ENCODE peak calls at places on chromosomes 7 and 10, in six cellular contexts. S is GM12892, J is HepG2, G is GM12878, B is H1, Q is K562. M is an unnamed sample.

GRCh38 chr10:99450624-99451498 is 20.4 kb upstream of the GOT1 start:
- DNase-seq in S (no peak), J (peak), G (no peak), B (no peak), Q (no peak), M (no peak)

GRCh38 chr7:4612939-4613841 is 68.9 kb upstream of the FOXK1 start:
- DNase-seq in S (no peak), J (no peak), G (no peak), B (peak), Q (peak), M (no peak)

GRCh38 chr10:59360605-59361515 is 1.5 kb downstream of the FAM13C start:
- DNase-seq in S (no peak), J (no peak), G (no peak), B (no peak), Q (no peak), M (no peak)

GRCh38 chr10:103986360-103986759 is 19.4 kb downstream of the SLK start:
- DNase-seq in S (no peak), J (no peak), G (no peak), B (no peak), Q (no peak), M (no peak)

GRCh38 chr7:84948632-84949031 is 238.2 kb downstream of the SEMA3D start:
- DNase-seq in S (no peak), J (no peak), G (no peak), B (no peak), Q (no peak), M (no peak)

GRCh38 chr10:131015271-131015670 is 296.2 kb downstream of the TCERG1L start:
- DNase-seq in S (no peak), J (no peak), G (no peak), B (no peak), Q (no peak), M (no peak)

GRCh38 chr7:36165059-36165458 is 12.0 kb downstream of the EEPD1 start:
- DNase-seq in S (no peak), J (peak), G (no peak), B (no peak), Q (no peak), M (no peak)

GRCh38 chr10:52864459-52865106 is 92.0 kb upstream of the MBL2 start:
- DNase-seq in S (no peak), J (peak), G (no peak), B (no peak), Q (no peak), M (no peak)

GRCh38 chr7:2299131-2299829 is 15.0 kb downstream of the SNX8 start:
- DNase-seq in S (no peak), J (no peak), G (peak), B (no peak), Q (no peak), M (no peak)

DNA sequence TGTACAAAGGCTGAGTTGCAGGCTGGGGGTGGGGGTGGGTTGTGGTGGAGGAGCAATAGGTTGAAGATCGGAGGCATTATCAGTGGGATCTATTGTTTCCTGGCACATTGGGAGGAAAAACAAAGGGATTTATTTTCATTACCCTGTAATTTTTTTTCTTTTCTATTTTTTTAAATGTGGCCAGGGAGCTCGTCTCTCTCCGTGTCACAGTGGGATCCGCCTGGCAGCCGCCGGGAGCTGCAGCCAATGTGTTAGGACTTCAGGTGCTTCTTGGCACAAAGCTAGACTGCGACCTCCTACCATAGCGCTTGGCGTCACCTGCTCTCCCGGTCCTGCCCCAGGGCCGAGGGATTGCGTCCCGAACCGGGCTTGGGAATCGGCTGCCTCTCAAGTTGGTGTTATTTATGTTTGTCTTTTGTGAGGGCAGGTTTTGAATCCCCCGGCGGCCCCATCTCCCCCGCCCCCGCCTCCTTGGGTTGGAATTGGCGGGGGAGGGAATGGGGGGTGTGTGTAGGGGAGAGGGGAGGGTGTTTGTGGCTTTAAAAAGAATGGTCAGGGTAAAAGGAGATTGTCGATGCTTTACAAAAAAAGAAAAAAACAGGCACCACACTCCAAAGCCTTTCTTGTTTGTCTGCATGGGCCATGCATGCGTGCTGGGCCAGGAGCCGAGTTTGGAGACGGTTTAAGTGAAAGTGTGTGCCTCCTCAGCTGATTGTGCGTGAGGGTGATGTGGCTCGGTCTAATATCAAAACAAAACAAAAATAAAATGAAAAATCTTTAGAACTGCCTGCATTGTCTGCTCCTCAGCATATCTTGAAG is 1.0 kb downstream of the PPP1R9A start:
- DNase-seq in S (no peak), J (peak), G (no peak), B (peak), Q (no peak), M (peak)
- TF ChIP-seq POLR2A in S (no peak), J (peak), G (no peak), B (peak), Q (no peak), M (no peak)

DNA sequence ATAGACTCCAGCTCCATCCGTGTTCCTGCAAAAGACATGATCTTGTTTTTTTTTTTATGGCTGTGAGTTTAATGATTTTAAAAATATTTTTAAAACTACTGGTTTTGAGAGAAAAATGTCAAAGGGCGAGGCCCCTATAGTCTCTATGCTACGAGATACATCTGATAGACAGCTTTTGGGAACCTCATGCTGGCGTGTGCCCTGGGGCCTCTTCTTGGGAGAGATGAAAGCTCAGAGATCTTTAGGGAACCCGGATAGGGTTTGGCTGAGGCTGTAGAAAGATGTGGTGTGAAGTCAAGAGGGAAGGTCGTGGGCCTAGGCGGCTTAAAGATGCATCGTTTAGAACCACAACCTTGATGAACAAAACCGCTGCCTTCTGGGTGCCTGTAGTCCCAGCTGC is 70.2 kb downstream of the PDIA4 start:
- DNase-seq in S (no peak), J (no peak), G (no peak), B (no peak), Q (no peak), M (no peak)
- TF ChIP-seq TAF1 in S (no peak), J (no peak), G (no peak), B (no peak), Q (no peak), M (no peak)

DNA sequence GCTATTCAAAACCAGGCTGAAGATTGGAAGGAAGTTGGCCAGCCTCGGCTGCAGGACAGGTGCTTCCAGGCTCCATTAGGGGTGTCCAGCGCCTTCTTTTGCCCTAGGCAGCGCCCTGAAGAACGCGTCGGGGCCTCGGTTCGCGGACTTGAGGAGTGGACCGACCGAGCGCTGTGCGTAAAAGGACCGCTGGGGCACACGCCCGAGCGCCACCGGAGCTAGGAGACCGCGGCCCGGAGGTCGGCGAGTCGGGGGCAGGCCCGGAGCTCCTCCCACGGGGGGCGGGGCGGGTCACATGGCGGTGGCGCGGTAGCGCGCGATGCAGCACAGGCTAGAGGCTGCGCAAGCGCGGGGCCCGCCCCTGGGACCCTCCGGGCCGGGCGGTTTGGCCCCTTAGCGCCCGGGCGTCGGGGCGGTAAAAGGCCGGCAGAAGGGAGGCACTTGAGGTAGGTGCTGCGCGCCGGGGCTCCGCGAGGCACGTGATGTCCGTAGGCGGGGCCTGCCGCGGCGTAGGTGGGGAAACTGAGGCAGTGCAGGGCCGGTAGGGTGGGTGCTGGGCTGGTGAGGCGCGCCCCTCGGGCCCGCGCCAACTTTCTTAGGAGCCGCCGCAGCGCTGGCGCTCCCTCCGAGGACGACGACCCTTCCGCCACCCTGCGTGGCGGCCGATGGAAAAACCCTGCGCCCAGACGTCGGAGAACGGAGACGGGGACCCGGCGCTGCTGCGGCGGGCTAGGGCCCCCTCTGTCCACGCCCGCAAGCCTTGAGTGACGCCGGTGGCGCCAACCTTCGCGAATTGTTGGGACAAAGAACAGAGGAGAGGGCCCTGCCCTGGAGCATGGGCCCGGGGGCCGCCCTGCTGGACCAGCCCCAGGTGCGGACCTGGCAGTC is at the start of gene PRXL2A:
- DNase-seq in S (peak), J (peak), G (no peak), B (peak), Q (peak), M (peak)
- TF ChIP-seq POLR2AphosphoS5 in S (no peak), J (peak), G (no peak), B (no peak), Q (no peak), M (no peak)

DNA sequence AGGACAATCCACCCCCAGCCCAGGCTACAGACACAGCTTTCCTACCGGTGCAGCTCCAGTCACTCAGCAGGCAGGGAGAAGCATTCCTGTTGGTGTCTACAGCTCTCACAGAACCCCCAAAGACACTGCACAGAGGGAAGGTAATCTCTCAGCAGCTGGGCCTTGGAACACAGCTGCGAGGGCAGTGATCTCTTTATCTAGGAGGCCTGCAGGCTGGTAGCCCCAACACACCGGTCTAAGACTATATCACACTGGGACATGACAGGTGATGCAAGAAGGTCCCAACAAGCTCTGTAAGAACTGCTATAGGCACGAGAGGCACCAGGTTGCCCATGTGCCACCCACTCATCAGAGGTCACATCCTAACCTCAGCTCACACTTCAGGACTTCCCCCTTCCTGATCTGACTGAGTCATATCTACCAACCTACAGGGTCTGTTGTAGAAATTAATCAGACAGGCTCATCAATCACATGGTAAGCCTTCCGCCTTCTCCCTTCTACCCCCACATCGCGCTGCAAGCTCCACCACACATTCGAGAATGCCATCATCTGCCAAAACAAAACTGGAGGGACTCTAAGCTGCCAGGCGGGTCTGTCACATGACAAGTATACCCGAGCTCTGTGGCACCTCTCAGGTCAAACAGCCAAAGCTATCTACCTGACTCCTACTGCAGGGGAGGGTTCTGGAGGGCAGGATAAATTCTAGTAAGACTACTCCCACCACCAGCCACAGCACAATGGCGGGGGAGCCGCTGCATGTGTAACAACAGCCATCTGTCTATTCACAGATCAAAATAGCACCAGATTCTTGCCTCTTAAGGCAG is 26.1 kb downstream of the FAM53B start:
- DNase-seq in S (no peak), J (no peak), G (peak), B (no peak), Q (peak), M (peak)
- TF ChIP-seq POLR2A in S (no peak), J (no peak), G (no peak), B (no peak), Q (no peak), M (no peak)

GRCh38 chr7:6691609-6692106 is 15.1 kb downstream of the ZNF12 start:
- DNase-seq in S (no peak), J (no peak), G (no peak), B (no peak), Q (no peak), M (no peak)
- TF ChIP-seq TAF1 in S (no peak), J (no peak), G (no peak), B (no peak), Q (no peak), M (no peak)

DNA sequence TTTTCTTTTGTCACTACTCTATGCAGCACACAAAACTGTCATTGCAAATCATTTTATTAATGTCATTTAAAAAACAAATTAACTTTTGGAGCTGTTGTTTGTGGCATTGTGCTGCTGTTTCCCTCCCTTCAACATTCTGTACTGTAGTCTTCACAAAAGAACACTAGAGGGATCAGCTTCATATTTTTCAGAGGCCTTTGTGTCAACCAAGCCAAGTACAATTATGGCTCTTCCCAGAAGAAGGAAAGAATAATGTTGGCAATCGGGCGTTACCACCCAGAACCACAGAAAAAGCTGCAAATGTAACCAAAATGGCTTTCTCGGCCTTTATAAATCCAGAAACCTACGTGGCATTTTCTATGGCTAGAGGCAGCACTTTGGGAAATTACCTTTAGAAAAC is 98.9 kb upstream of the COL1A2 start:
- DNase-seq in S (no peak), J (peak), G (no peak), B (no peak), Q (no peak), M (no peak)
- TF ChIP-seq POLR2AphosphoS5 in S (no peak), J (no peak), G (no peak), B (no peak), Q (no peak), M (no peak)

DNA sequence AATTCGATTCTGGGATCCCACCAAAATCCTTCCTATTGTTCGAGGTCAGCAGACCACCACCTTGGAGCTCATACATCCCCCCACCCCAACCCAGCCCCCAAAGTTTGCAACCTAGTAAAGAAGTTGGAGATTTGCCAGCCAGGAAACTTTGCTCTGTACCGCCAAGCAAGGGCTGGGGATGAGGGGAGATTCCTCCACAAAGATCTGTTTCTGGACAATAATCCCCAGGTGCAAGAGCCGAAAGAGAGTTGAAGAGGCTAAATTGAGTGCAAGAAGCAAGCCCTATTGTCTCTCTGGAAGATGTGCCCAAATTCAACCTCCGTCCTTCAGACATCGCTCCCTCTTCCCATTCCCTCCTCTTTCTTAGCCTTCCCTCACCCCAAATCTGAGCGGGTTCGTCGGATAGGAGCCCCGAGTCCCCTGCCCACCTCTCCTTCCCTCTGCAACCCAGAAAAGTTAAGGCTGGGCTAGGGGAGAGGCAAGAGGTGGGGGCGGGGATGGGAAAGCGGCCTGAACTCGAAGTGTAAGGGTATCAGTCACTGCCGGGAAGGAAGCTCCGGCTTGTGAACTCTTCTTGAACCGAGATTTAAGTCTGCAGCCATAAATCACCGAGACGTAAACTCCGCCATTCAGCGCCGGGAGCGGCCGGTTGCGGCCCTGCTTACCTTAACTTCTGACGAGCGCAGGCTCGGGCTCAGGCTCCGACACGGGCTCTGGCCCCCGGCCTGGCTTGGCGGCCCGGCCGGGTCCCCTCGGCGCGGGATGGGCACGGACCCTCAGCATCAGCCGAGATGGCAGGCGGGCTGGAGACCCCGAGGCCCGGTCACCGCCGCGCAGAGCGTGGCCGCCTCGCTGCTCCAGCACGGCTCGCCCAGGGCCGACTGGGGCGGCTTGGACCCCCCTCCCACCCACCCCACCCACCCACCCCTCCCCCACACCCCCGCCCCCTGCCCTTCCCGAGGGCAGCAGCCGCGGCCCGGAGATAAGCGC is 10.8 kb upstream of the HOXA2 start:
- DNase-seq in S (no peak), J (no peak), G (no peak), B (peak), Q (peak), M (no peak)
- TF ChIP-seq POLR2A in S (no peak), J (no peak), G (no peak), B (no peak), Q (no peak), M (no peak)

DNA sequence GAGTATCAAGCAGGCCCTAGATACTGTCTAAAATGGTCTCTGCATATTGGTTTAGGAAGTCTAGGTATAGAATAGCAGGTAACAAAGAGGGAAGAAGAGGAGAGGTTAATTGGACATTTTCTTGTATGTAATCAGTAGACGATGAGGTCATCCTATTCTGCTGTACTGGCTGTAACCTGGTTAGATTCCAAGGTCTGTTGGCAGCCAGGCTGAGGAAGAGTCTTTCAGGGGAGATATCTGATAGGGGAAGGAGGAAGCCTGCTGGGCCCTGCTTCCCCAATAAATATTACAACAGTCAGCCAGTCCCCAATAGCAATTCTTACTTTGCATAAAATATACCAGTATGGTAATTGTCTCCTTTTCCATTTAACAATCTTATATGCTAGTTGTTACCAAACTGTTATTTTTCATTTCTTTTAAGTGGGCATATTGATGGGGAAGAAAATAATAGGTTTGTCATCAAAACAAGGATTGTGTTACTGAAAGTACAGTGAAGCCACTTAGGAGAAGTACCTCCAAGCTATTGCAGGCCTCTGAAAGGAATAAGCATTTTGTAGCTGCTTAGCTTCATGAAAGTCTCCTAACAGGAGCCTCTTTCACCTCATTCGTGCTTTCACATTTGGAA is 186.4 kb downstream of the LRRC4 start:
- DNase-seq in S (no peak), J (no peak), G (no peak), B (no peak), Q (peak), M (no peak)
- TF ChIP-seq TAF1 in S (no peak), J (no peak), G (no peak), B (no peak), Q (no peak), M (no peak)

DNA sequence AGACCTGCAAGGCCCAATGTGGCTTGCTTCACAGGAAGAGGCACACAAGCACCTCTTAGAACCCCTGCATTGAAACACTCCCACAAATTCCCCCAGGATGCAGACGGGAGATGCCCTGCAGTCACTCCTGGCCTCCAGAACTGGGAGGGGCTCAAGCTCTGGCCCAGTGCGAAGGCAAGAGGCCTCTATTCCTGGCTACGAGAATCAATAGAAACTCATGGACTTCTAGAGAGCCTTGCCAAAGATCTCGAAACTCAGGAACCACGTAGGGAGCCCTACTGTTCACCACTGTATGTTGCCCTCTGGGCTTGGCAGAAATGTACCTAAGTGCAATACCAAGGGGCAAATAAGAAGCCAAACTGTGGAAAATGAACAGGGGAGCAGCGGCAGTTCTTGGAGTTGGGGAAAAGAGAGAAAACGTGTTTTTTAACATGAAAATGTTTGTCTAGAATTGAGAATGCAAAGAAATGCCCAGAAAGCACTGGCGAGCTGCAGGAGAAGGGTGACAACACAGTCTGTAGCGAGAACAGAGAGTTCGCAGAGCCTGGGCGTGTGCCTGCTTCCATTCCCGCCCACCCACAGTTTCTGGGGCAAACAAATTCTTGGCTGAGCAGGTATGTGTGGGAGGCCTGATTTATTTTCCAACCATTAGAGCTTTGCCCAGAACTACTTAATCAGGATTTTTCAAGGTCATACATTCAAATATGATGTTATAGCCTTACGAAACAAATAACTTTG is 260.5 kb upstream of the KLF14 start:
- DNase-seq in S (no peak), J (no peak), G (no peak), B (no peak), Q (no peak), M (no peak)
- TF ChIP-seq POLR2AphosphoS5 in S (no peak), J (no peak), G (no peak), B (no peak), Q (no peak), M (no peak)

M was measured in GM12891.